ENCODE peak calls at places on chromosome X, in seven cellular contexts. One of them, this sample, is unnamed. For H3K4me1, the result is how much of the 10 kb centered on the place peaks cover.

GRCh38 chrX:66030505-66031317 is 9.2 kb downstream of the VSIG4 start:
- DNase-seq in esophagus muscularis mucosa: no peak
- DNase-seq in K562: peak
- DNase-seq in stomach: no peak
- DNase-seq in prostate gland: no peak
- DNase-seq in transverse colon: peak
- DNase-seq in HCT116: peak
- DNase-seq in this sample: no peak

GRCh38 chrX:50813843-50814661 is at the start of gene SHROOM4:
- DNase-seq in stomach: peak
- DNase-seq in esophagus muscularis mucosa: no peak
- DNase-seq in prostate gland: peak
- DNase-seq in transverse colon: peak
- DNase-seq in HCT116: no peak
- DNase-seq in K562: no peak
- DNase-seq in this sample: no peak

GRCh38 chrX:115719171-115719570 is 158.2 kb downstream of the PLS3 start:
- DNase-seq in stomach: no peak
- DNase-seq in K562: no peak
- DNase-seq in transverse colon: no peak
- DNase-seq in esophagus muscularis mucosa: no peak
- DNase-seq in HCT116: no peak
- DNase-seq in prostate gland: no peak
- DNase-seq in this sample: no peak

GRCh38 chrX:118872102-118872566 is 48.5 kb downstream of the ZCCHC12 start:
- DNase-seq in prostate gland: peak
- DNase-seq in HCT116: no peak
- DNase-seq in K562: no peak
- DNase-seq in stomach: peak
- DNase-seq in esophagus muscularis mucosa: no peak
- DNase-seq in transverse colon: peak
- DNase-seq in this sample: no peak

GRCh38 chrX:22220941-22221340 is 51.8 kb upstream of the CBLL2 start:
- DNase-seq in stomach: no peak
- DNase-seq in HCT116: peak
- DNase-seq in prostate gland: no peak
- DNase-seq in K562: no peak
- DNase-seq in transverse colon: no peak
- DNase-seq in esophagus muscularis mucosa: no peak
- DNase-seq in this sample: no peak

GRCh38 chrX:111568356-111568755 is 56.9 kb downstream of the SERTM2 start:
- DNase-seq in HCT116: peak
- DNase-seq in stomach: no peak
- DNase-seq in transverse colon: no peak
- DNase-seq in K562: peak
- DNase-seq in prostate gland: no peak
- DNase-seq in esophagus muscularis mucosa: no peak
- DNase-seq in this sample: no peak

GRCh38 chrX:83511208-83511607 is 3.1 kb downstream of the POU3F4 start:
- DNase-seq in HCT116: no peak
- DNase-seq in transverse colon: no peak
- DNase-seq in esophagus muscularis mucosa: no peak
- DNase-seq in prostate gland: no peak
- DNase-seq in stomach: no peak
- DNase-seq in K562: no peak
- DNase-seq in this sample: no peak

GRCh38 chrX:104742345-104742744 is 176.3 kb downstream of the IL1RAPL2 start:
- DNase-seq in stomach: no peak
- DNase-seq in prostate gland: no peak
- DNase-seq in HCT116: no peak
- DNase-seq in transverse colon: no peak
- DNase-seq in esophagus muscularis mucosa: no peak
- DNase-seq in K562: no peak
- DNase-seq in this sample: no peak

GRCh38 chrX:35380808-35381700 is 417.1 kb upstream of the MAGEB16 start:
- DNase-seq in prostate gland: no peak
- DNase-seq in HCT116: no peak
- DNase-seq in K562: no peak
- DNase-seq in transverse colon: no peak
- DNase-seq in esophagus muscularis mucosa: no peak
- DNase-seq in stomach: no peak
- DNase-seq in this sample: no peak

GRCh38 chrX:19566359-19567141 is 51.2 kb upstream of the MAP3K15 start:
- DNase-seq in HCT116: no peak
- DNase-seq in prostate gland: no peak
- DNase-seq in esophagus muscularis mucosa: no peak
- DNase-seq in K562: no peak
- DNase-seq in transverse colon: peak
- DNase-seq in stomach: no peak
- DNase-seq in this sample: no peak

GRCh38 chrX:115952417-115953092 is 218.0 kb upstream of the AGTR2 start:
- DNase-seq in K562: no peak
- DNase-seq in stomach: no peak
- DNase-seq in esophagus muscularis mucosa: no peak
- DNase-seq in HCT116: no peak
- DNase-seq in prostate gland: no peak
- DNase-seq in transverse colon: no peak
- DNase-seq in this sample: no peak

GRCh38 chrX:55007633-55008032 is 7.5 kb downstream of the APEX2 start:
- DNase-seq in HCT116: no peak
- DNase-seq in esophagus muscularis mucosa: no peak
- DNase-seq in prostate gland: no peak
- DNase-seq in transverse colon: peak
- DNase-seq in stomach: peak
- DNase-seq in K562: no peak
- DNase-seq in this sample: no peak

GRCh38 chrX:120768681-120769080 is 107.0 kb downstream of the CT47B1 start:
- DNase-seq in prostate gland: no peak
- DNase-seq in stomach: no peak
- DNase-seq in transverse colon: no peak
- DNase-seq in K562: no peak
- DNase-seq in HCT116: no peak
- DNase-seq in esophagus muscularis mucosa: no peak
- DNase-seq in this sample: no peak

GRCh38 chrX:24464836-24465523 is at the start of gene PDK3:
- DNase-seq in HCT116: peak
- DNase-seq in transverse colon: peak
- DNase-seq in K562: peak
- DNase-seq in esophagus muscularis mucosa: peak
- DNase-seq in stomach: peak
- DNase-seq in prostate gland: peak
- DNase-seq in this sample: peak
- TF ChIP-seq POLR2AphosphoS5 in HCT116: peak
- TF ChIP-seq POLR2AphosphoS5 in transverse colon: peak
- TF ChIP-seq POLR2AphosphoS5 in K562: no peak
- TF ChIP-seq POLR2AphosphoS5 in esophagus muscularis mucosa: peak
- TF ChIP-seq POLR2AphosphoS5 in stomach: peak
- TF ChIP-seq POLR2AphosphoS5 in prostate gland: peak
- TF ChIP-seq POLR2AphosphoS5 in this sample: no peak

DNA sequence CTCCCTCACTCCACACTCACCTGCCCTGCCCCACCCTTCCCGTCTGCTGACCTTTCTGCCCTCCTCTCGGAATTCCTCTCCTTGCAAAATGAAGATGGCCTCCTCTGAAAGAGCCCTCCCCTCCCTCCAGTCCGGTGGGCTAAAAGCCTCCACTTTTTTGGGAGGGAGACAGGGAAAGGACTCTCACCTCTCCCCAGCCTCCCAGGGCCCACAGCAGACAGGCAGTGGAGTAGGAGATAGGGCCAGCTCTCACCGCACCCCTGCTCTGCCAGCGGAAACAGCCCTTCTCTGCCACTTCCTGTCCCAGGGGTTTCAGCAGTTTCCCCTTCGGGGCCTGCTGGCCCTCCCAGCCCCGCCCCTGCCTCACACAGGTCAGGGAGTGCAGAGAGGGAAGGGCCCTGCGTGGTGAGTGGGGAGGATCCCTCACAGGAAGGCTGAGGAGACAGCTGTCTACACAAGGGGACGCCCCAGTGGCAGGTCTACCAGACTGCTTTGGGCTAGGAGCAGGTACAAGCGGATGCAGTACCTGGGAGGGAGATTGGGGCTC is 18.2 kb downstream of the ELF4 start:
- DNase-seq in esophagus muscularis mucosa: no peak
- DNase-seq in HCT116: no peak
- DNase-seq in prostate gland: no peak
- DNase-seq in stomach: peak
- DNase-seq in K562: peak
- DNase-seq in transverse colon: peak
- DNase-seq in this sample: no peak
- TF ChIP-seq POLR2A in esophagus muscularis mucosa: no peak
- TF ChIP-seq POLR2A in HCT116: no peak
- TF ChIP-seq POLR2A in prostate gland: no peak
- TF ChIP-seq POLR2A in stomach: no peak
- TF ChIP-seq POLR2A in K562: peak
- TF ChIP-seq POLR2A in transverse colon: peak
- TF ChIP-seq POLR2A in this sample: no peak

DNA sequence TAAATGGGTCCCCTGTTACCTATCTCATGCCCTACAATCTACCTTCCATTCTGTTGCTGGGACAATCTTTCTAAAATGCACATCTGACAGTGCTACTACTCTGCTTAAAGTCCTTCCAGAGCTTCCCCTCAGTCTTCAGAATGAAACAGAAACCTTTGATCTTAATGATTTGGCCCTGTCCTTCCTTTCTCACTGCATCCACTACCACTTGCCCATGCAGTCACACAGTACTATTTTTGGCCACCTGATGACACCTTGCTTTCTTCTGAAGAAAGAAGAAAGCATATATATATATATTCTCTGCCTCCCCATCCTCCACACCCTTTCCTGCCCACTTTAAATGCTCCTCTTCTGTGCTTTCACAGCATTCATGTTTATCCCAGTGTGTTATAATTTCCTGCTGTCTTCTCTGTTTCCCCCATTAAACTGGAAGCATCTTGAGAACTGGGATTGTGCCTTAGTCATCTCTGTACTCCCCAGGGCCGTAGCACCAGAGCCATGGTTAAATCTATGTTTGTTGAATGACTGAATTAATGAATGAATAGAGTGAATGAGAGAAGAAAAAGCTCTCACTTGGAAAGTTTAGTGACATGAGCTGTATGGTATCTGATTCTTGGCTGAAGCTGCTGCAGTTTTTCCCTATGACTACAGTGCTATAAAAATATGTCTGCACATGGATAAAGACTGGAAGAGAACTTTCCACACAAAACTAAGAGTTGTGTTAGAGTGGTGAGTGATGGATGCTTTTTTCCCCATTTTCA is 56.2 kb downstream of the RTL9 start:
- DNase-seq in prostate gland: no peak
- DNase-seq in HCT116: no peak
- DNase-seq in K562: no peak
- DNase-seq in stomach: no peak
- DNase-seq in esophagus muscularis mucosa: no peak
- DNase-seq in transverse colon: no peak
- DNase-seq in this sample: no peak
- H3K4me1 ChIP-seq in prostate gland: under half
- H3K4me1 ChIP-seq in HCT116: under half
- H3K4me1 ChIP-seq in K562: under half
- H3K4me1 ChIP-seq in stomach: under half
- H3K4me1 ChIP-seq in esophagus muscularis mucosa: under half
- H3K4me1 ChIP-seq in transverse colon: under half
- H3K4me1 ChIP-seq in this sample: under half

GRCh38 chrX:71301195-71301924 is at the start of gene ITGB1BP2:
- DNase-seq in HCT116: no peak
- DNase-seq in esophagus muscularis mucosa: no peak
- DNase-seq in prostate gland: no peak
- DNase-seq in transverse colon: no peak
- DNase-seq in K562: peak
- DNase-seq in stomach: no peak
- DNase-seq in this sample: no peak
- TF ChIP-seq POLR2AphosphoS5 in HCT116: no peak
- TF ChIP-seq POLR2AphosphoS5 in esophagus muscularis mucosa: peak
- TF ChIP-seq POLR2AphosphoS5 in prostate gland: no peak
- TF ChIP-seq POLR2AphosphoS5 in transverse colon: no peak
- TF ChIP-seq POLR2AphosphoS5 in K562: peak
- TF ChIP-seq POLR2AphosphoS5 in stomach: no peak
- TF ChIP-seq POLR2AphosphoS5 in this sample: no peak